ENCODE peak calls at places on chromosome 3, in six cellular contexts. One of them, this sample, is unnamed.

GRCh38 chr3:100769693-100770092 is 60.4 kb downstream of the TFG start:
- DNase-seq in adrenal gland: no peak
- DNase-seq in A172: no peak
- DNase-seq in ureter: no peak
- DNase-seq in iPS-NIHi11: peak; percentile 37
- DNase-seq in stimulated activated naive CD8-positive, alpha-beta T cell treated with anti-CD3 and anti-CD28 coated beads, Interleukin-15, amount 100 ng/mL, for 72 hours: no peak
- DNase-seq in this sample: no peak

GRCh38 chr3:19748782-19749447 is 185.1 kb downstream of the EFHB start:
- DNase-seq in iPS-NIHi11: no peak
- DNase-seq in adrenal gland: no peak
- DNase-seq in A172: no peak
- DNase-seq in ureter: no peak
- DNase-seq in stimulated activated naive CD8-positive, alpha-beta T cell treated with anti-CD3 and anti-CD28 coated beads, Interleukin-15, amount 100 ng/mL, for 72 hours: no peak
- DNase-seq in this sample: no peak

GRCh38 chr3:31356941-31357340 is 175.8 kb upstream of the STT3B start:
- DNase-seq in ureter: no peak
- DNase-seq in A172: peak; percentile 48
- DNase-seq in adrenal gland: peak; percentile 66
- DNase-seq in stimulated activated naive CD8-positive, alpha-beta T cell treated with anti-CD3 and anti-CD28 coated beads, Interleukin-15, amount 100 ng/mL, for 72 hours: no peak
- DNase-seq in iPS-NIHi11: no peak
- DNase-seq in this sample: no peak

GRCh38 chr3:122200681-122201080 is 17.2 kb downstream of the CASR start:
- DNase-seq in stimulated activated naive CD8-positive, alpha-beta T cell treated with anti-CD3 and anti-CD28 coated beads, Interleukin-15, amount 100 ng/mL, for 72 hours: no peak
- DNase-seq in adrenal gland: no peak
- DNase-seq in A172: no peak
- DNase-seq in iPS-NIHi11: no peak
- DNase-seq in ureter: no peak
- DNase-seq in this sample: no peak

GRCh38 chr3:45178131-45179023 is 32.2 kb upstream of the CDCP1 start:
- DNase-seq in A172: peak; percentile 94
- DNase-seq in iPS-NIHi11: no peak
- DNase-seq in adrenal gland: no peak
- DNase-seq in ureter: no peak
- DNase-seq in stimulated activated naive CD8-positive, alpha-beta T cell treated with anti-CD3 and anti-CD28 coated beads, Interleukin-15, amount 100 ng/mL, for 72 hours: no peak
- DNase-seq in this sample: no peak

GRCh38 chr3:45446706-45447105 is 58.3 kb downstream of the LARS2 start:
- DNase-seq in A172: no peak
- DNase-seq in iPS-NIHi11: no peak
- DNase-seq in stimulated activated naive CD8-positive, alpha-beta T cell treated with anti-CD3 and anti-CD28 coated beads, Interleukin-15, amount 100 ng/mL, for 72 hours: no peak
- DNase-seq in ureter: no peak
- DNase-seq in adrenal gland: no peak
- DNase-seq in this sample: no peak

GRCh38 chr3:196227629-196228493 is 11.5 kb downstream of the SLC51A start:
- DNase-seq in stimulated activated naive CD8-positive, alpha-beta T cell treated with anti-CD3 and anti-CD28 coated beads, Interleukin-15, amount 100 ng/mL, for 72 hours: no peak
- DNase-seq in iPS-NIHi11: peak; percentile 54
- DNase-seq in ureter: no peak
- DNase-seq in A172: no peak
- DNase-seq in adrenal gland: peak; percentile 68
- DNase-seq in this sample: no peak

GRCh38 chr3:163056874-163057497 is 1560.4 kb downstream of the OTOL1 start:
- DNase-seq in iPS-NIHi11: peak; percentile 74
- DNase-seq in stimulated activated naive CD8-positive, alpha-beta T cell treated with anti-CD3 and anti-CD28 coated beads, Interleukin-15, amount 100 ng/mL, for 72 hours: no peak
- DNase-seq in ureter: no peak
- DNase-seq in A172: peak; percentile 43
- DNase-seq in adrenal gland: peak; percentile 56
- DNase-seq in this sample: no peak

GRCh38 chr3:123781571-123782275 is 102.4 kb downstream of the MYLK start:
- DNase-seq in adrenal gland: no peak
- DNase-seq in A172: no peak
- DNase-seq in ureter: no peak
- DNase-seq in stimulated activated naive CD8-positive, alpha-beta T cell treated with anti-CD3 and anti-CD28 coated beads, Interleukin-15, amount 100 ng/mL, for 72 hours: no peak
- DNase-seq in iPS-NIHi11: no peak
- DNase-seq in this sample: no peak

GRCh38 chr3:31534036-31534435 is 1.3 kb downstream of the STT3B start:
- DNase-seq in stimulated activated naive CD8-positive, alpha-beta T cell treated with anti-CD3 and anti-CD28 coated beads, Interleukin-15, amount 100 ng/mL, for 72 hours: no peak
- DNase-seq in ureter: no peak
- DNase-seq in iPS-NIHi11: no peak
- DNase-seq in adrenal gland: no peak
- DNase-seq in A172: peak; percentile 28
- DNase-seq in this sample: no peak

GRCh38 chr3:4532535-4533112 is 39.5 kb downstream of the ITPR1 start:
- DNase-seq in adrenal gland: no peak
- DNase-seq in ureter: no peak
- DNase-seq in iPS-NIHi11: no peak
- DNase-seq in A172: no peak
- DNase-seq in stimulated activated naive CD8-positive, alpha-beta T cell treated with anti-CD3 and anti-CD28 coated beads, Interleukin-15, amount 100 ng/mL, for 72 hours: no peak
- DNase-seq in this sample: no peak

GRCh38 chr3:22587446-22587845 is 615.7 kb upstream of the UBE2E2 start:
- DNase-seq in iPS-NIHi11: no peak
- DNase-seq in stimulated activated naive CD8-positive, alpha-beta T cell treated with anti-CD3 and anti-CD28 coated beads, Interleukin-15, amount 100 ng/mL, for 72 hours: no peak
- DNase-seq in A172: no peak
- DNase-seq in ureter: no peak
- DNase-seq in adrenal gland: no peak
- DNase-seq in this sample: no peak